ENCODE peak calls at places on chromosomes 6 and 20, in nine cellular contexts. N, D, X, C, U, M, H, K and G are unnamed samples.

GRCh38 chr6:133184798-133185380 is 56.3 kb upstream of the EYA4 start:
- DNase-seq in C (no peak), N (no peak), H (no peak), M (no peak), D (no peak), K (no peak), U (no peak), X (peak), G (no peak)

GRCh38 chr6:1055015-1055921 is 256.6 kb upstream of the FOXQ1 start:
- DNase-seq in X (no peak), C (no peak), M (no peak), U (no peak), H (no peak), K (no peak), N (no peak), D (no peak), G (no peak)

GRCh38 chr6:23969344-23969743 is 156.7 kb upstream of the NRSN1 start:
- DNase-seq in N (no peak), H (no peak), M (no peak), D (no peak), K (no peak), C (no peak), X (no peak), U (no peak), G (no peak)

GRCh38 chr6:168737481-168737880 is 296.5 kb downstream of the SMOC2 start:
- DNase-seq in C (no peak), N (no peak), H (no peak), X (no peak), K (no peak), M (no peak), D (no peak), U (no peak), G (no peak)

GRCh38 chr6:127119361-127120108 is 1.1 kb downstream of the RSPO3 start:
- DNase-seq in K (no peak), N (peak), U (peak), H (peak), X (no peak), C (peak), D (peak), M (no peak), G (no peak)

GRCh38 chr6:111922454-111923297 is 49.4 kb upstream of the FYN start:
- DNase-seq in C (no peak), M (no peak), H (peak), D (no peak), K (no peak), U (no peak), N (no peak), X (no peak), G (peak)

GRCh38 chr6:138307352-138307751 is 70.4 kb upstream of the SMIM28 start:
- DNase-seq in H (no peak), D (no peak), M (no peak), X (peak), C (no peak), N (peak), U (no peak), K (no peak), G (no peak)

GRCh38 chr20:47663354-47664067 is 121.8 kb downstream of the SULF2 start:
- DNase-seq in U (peak), M (peak), D (peak), K (peak), H (peak), N (peak), C (peak), X (peak), G (no peak)

GRCh38 chr20:24684421-24684871 is 215.0 kb downstream of the SYNDIG1 start:
- DNase-seq in N (no peak), D (no peak), M (peak), H (no peak), K (no peak), C (no peak), X (no peak), U (no peak), G (no peak)

GRCh38 chr6:136593748-136594490 is 43.7 kb upstream of the MAP7 start:
- DNase-seq in N (no peak), M (no peak), H (no peak), C (peak), D (no peak), K (no peak), U (peak), X (no peak), G (no peak)

GRCh38 chr6:166402582-166403277 is 20.0 kb upstream of the MPC1 start:
- DNase-seq in H (no peak), U (no peak), D (no peak), X (no peak), M (no peak), N (no peak), C (no peak), K (no peak), G (no peak)